ENCODE peak calls at places on chromosomes 13 and 19, in six cellular contexts. D, U, A, J, H and W are unnamed samples.

GRCh38 chr13:36354842-36355241 is 8.6 kb upstream of the SPART start:
- DNase-seq in D (no peak), U (no peak), A (no peak), J (no peak), H (no peak), W (no peak)

GRCh38 chr13:37118002-37118401 is 12.5 kb upstream of the CSNK1A1L start:
- DNase-seq in D (peak), U (no peak), A (no peak), J (no peak), H (no peak), W (no peak)

GRCh38 chr13:73000027-73000674 is 58.7 kb upstream of the KLF5 start:
- DNase-seq in D (no peak), U (peak), A (no peak), J (no peak), H (no peak), W (peak)

GRCh38 chr13:36736119-36736726 is 62.4 kb downstream of the SERTM1 start:
- DNase-seq in D (peak), U (peak), A (no peak), J (peak), H (peak), W (peak)

GRCh38 chr19:43555185-43555770 is 20.0 kb downstream of the XRCC1 start:
- DNase-seq in D (peak), U (peak), A (peak), J (peak), H (peak), W (peak)

GRCh38 chr13:51380269-51380668 is 40.8 kb downstream of the SERPINE3 start:
- DNase-seq in D (no peak), U (peak), A (no peak), J (no peak), H (peak), W (peak)

GRCh38 chr19:38733241-38733492 is 11.1 kb downstream of the CAPN12 start:
- DNase-seq in D (no peak), U (no peak), A (no peak), J (no peak), H (no peak), W (no peak)

GRCh38 chr19:2049741-2050348 is 1.2 kb downstream of the MKNK2 start:
- DNase-seq in D (peak), U (peak), A (peak), J (peak), H (peak), W (peak)

GRCh38 chr13:60230593-60230992 is 66.9 kb upstream of the DIAPH3 start:
- DNase-seq in D (no peak), U (no peak), A (no peak), J (no peak), H (peak), W (no peak)

GRCh38 chr19:57905258-57905657 is 11.1 kb downstream of the ZNF417 start:
- DNase-seq in D (no peak), U (no peak), A (no peak), J (no peak), H (no peak), W (no peak)

GRCh38 chr13:50715402-50716146 is 127.9 kb downstream of the DLEU7 start:
- DNase-seq in D (peak), U (no peak), A (peak), J (no peak), H (no peak), W (no peak)

GRCh38 chr19:34298891-34299510 is 44.6 kb downstream of the GARRE1 start:
- DNase-seq in D (no peak), U (no peak), A (peak), J (no peak), H (no peak), W (no peak)

GRCh38 chr13:32136716-32137115 is 105.1 kb downstream of the FRY start:
- DNase-seq in D (no peak), U (no peak), A (no peak), J (no peak), H (no peak), W (no peak)

GRCh38 chr13:111115051-111115840 is at the start of gene ARHGEF7:
- DNase-seq in D (no peak), U (peak), A (no peak), J (no peak), H (no peak), W (peak)

GRCh38 chr19:6736917-6737283 is 480 bp downstream of the GPR108 start:
- DNase-seq in D (no peak), U (no peak), A (no peak), J (no peak), H (no peak), W (no peak)

GRCh38 chr19:35797663-35798062 is 15.0 kb downstream of the PRODH2 start:
- DNase-seq in D (peak), U (no peak), A (no peak), J (no peak), H (no peak), W (no peak)

GRCh38 chr13:37701972-37702371 is 103.4 kb upstream of the POSTN start:
- DNase-seq in D (no peak), U (peak), A (no peak), J (no peak), H (peak), W (peak)

GRCh38 chr13:26599403-26599802 is 41.9 kb downstream of the WASF3 start:
- DNase-seq in D (no peak), U (no peak), A (no peak), J (no peak), H (no peak), W (no peak)

GRCh38 chr19:16013181-16013850 is 63.0 kb upstream of the TPM4 start:
- DNase-seq in D (no peak), U (no peak), A (no peak), J (no peak), H (no peak), W (no peak)

GRCh38 chr19:927044-927706 is 1.3 kb downstream of the ARID3A start:
- DNase-seq in D (no peak), U (no peak), A (peak), J (no peak), H (no peak), W (no peak)

GRCh38 chr13:90690458-90691063 is 656.9 kb upstream of the MIR17HG start:
- DNase-seq in D (no peak), U (no peak), A (no peak), J (no peak), H (peak), W (no peak)

GRCh38 chr19:17948474-17948966 is 15.7 kb downstream of the CCDC124 start:
- DNase-seq in D (no peak), U (no peak), A (no peak), J (no peak), H (no peak), W (no peak)

GRCh38 chr19:2827022-2827421 is 7.4 kb downstream of the ZNF554 start:
- DNase-seq in D (no peak), U (no peak), A (no peak), J (no peak), H (no peak), W (no peak)

GRCh38 chr13:25171517-25172302 is at the start of gene AMER2:
- DNase-seq in D (peak), U (peak), A (no peak), J (no peak), H (no peak), W (peak)

GRCh38 chr13:97724450-97724849 is 229.0 kb upstream of the IPO5 start:
- DNase-seq in D (no peak), U (no peak), A (no peak), J (no peak), H (no peak), W (no peak)

GRCh38 chr19:17685451-17686026 is 2.6 kb downstream of the UNC13A start:
- DNase-seq in D (no peak), U (no peak), A (no peak), J (no peak), H (no peak), W (no peak)

GRCh38 chr13:99335087-99335486 is 27.9 kb upstream of the GPR183 start:
- DNase-seq in D (no peak), U (no peak), A (no peak), J (no peak), H (no peak), W (no peak)

GRCh38 chr19:35555301-35556005 is 8.0 kb downstream of the ATP4A start:
- DNase-seq in D (no peak), U (peak), A (peak), J (no peak), H (no peak), W (peak)

GRCh38 chr13:79519252-79519651 is 38.3 kb downstream of the NDFIP2 start:
- DNase-seq in D (no peak), U (no peak), A (no peak), J (no peak), H (no peak), W (no peak)

GRCh38 chr19:15441317-15441716 is 8.4 kb downstream of the WIZ start:
- DNase-seq in D (no peak), U (no peak), A (no peak), J (no peak), H (no peak), W (no peak)

GRCh38 chr13:32548837-32549236 is 10.2 kb upstream of the N4BP2L2 start:
- DNase-seq in D (no peak), U (no peak), A (no peak), J (no peak), H (peak), W (peak)

GRCh38 chr13:46372071-46372470 is 15.0 kb downstream of the RUBCNL start:
- DNase-seq in D (no peak), U (no peak), A (no peak), J (no peak), H (no peak), W (no peak)

GRCh38 chr13:77521595-77522367 is 13.7 kb upstream of the SCEL start:
- DNase-seq in D (no peak), U (peak), A (no peak), J (no peak), H (no peak), W (peak)

GRCh38 chr19:10981496-10981895 is 20.7 kb downstream of the SMARCA4 start:
- DNase-seq in D (no peak), U (no peak), A (no peak), J (no peak), H (no peak), W (no peak)

GRCh38 chr13:113970810-113971470 is 2.9 kb downstream of the C13orf46 start:
- DNase-seq in D (no peak), U (no peak), A (peak), J (no peak), H (no peak), W (no peak)

GRCh38 chr19:48812094-48812929 is 1.5 kb upstream of the BCAT2 start:
- DNase-seq in D (peak), U (peak), A (peak), J (peak), H (peak), W (peak)

GRCh38 chr13:90171649-90172048 is 1175.8 kb upstream of the MIR17HG start:
- DNase-seq in D (no peak), U (no peak), A (no peak), J (no peak), H (no peak), W (no peak)

GRCh38 chr19:48614436-48615144 is at the start of gene FAM83E:
- DNase-seq in D (no peak), U (no peak), A (peak), J (no peak), H (no peak), W (no peak)